ENCODE peak calls at places on chromosomes 2 and 18, in five cellular contexts. J is heart right ventricle; B is CD8-positive, alpha-beta T cell; R is AG10803; F is neural crest cell. I is an unnamed sample.
A peak's percentile ranks its signal among the peaks of the same experiment; 100 is the strongest.

GRCh38 chr18:23337599-23338444 is 115.3 kb upstream of the RIOK3 start:
- DNase-seq in B (no peak), J (no peak), F (peak; percentile 17), R (peak; percentile 44), I (no peak)

GRCh38 chr2:671787-672605 is 5.2 kb downstream of the TMEM18 start:
- DNase-seq in F (no peak), B (no peak), R (no peak), J (no peak), I (no peak)

GRCh38 chr2:241218131-241219029 is 29.9 kb downstream of the ANO7 start:
- DNase-seq in J (peak; percentile 58), F (peak; percentile 50), R (peak; percentile 33), B (no peak), I (peak; percentile 74)

GRCh38 chr2:62369549-62370164 is 136.3 kb downstream of the TMEM17 start:
- DNase-seq in R (no peak), B (no peak), J (no peak), F (no peak), I (no peak)

GRCh38 chr2:234949762-234950434 is 1.9 kb upstream of the SH3BP4 start:
- DNase-seq in R (peak; percentile 99), B (no peak), F (no peak), J (no peak), I (no peak)

GRCh38 chr18:58937204-58937603 is 72.5 kb downstream of the ZNF532 start:
- DNase-seq in J (no peak), F (no peak), R (peak; percentile 47), B (no peak), I (no peak)

GRCh38 chr2:30022444-30023071 is 101.2 kb upstream of the ALK start:
- DNase-seq in R (no peak), B (no peak), J (no peak), F (no peak), I (no peak)

GRCh38 chr2:120472891-120473309 is 127.0 kb downstream of the INHBB start:
- DNase-seq in F (no peak), J (no peak), R (peak; percentile 75), B (no peak), I (no peak)

GRCh38 chr2:11129598-11130449 is 25.4 kb upstream of the SLC66A3 start:
- DNase-seq in R (no peak), B (peak; percentile 53), J (peak; percentile 62), F (peak; percentile 79), I (peak; percentile 86)

GRCh38 chr2:148660999-148661398 is 16.4 kb downstream of the EPC2 start:
- DNase-seq in F (no peak), R (peak; percentile 50), B (no peak), J (no peak), I (no peak)

GRCh38 chr2:195612515-195613495 is 44.2 kb upstream of the SLC39A10 start:
- DNase-seq in J (no peak), B (no peak), R (peak; percentile 77), F (no peak), I (no peak)

GRCh38 chr2:7845332-7845731 is 836.5 kb upstream of the ID2 start:
- DNase-seq in J (no peak), B (no peak), R (peak; percentile 99), F (no peak), I (no peak)

GRCh38 chr2:79621252-79621651 is 108.4 kb downstream of the CTNNA2 start:
- DNase-seq in F (no peak), J (no peak), R (no peak), B (no peak), I (no peak)

GRCh38 chr2:182915369-182916326 is 49.2 kb upstream of the FRZB start:
- DNase-seq in F (no peak), R (peak; percentile 76), J (no peak), B (no peak), I (no peak)

GRCh38 chr2:68812256-68812655 is 58.9 kb downstream of the BMP10 start:
- DNase-seq in J (no peak), F (no peak), B (no peak), R (no peak), I (peak; percentile 32)

GRCh38 chr2:25419678-25420242 is 78.0 kb upstream of the DNMT3A start:
- DNase-seq in J (no peak), F (no peak), B (no peak), R (no peak), I (no peak)

GRCh38 chr2:30422437-30422805 is 24.6 kb upstream of the LCLAT1 start:
- DNase-seq in B (peak; percentile 54), F (no peak), R (peak; percentile 86), J (no peak), I (no peak)

GRCh38 chr2:47195149-47195548 is 40.0 kb upstream of the STPG4 start:
- DNase-seq in F (no peak), R (peak; percentile 65), J (no peak), B (no peak), I (no peak)

GRCh38 chr2:31429759-31430438 is 15.4 kb upstream of the XDH start:
- DNase-seq in B (no peak), R (no peak), J (no peak), F (no peak), I (no peak)

GRCh38 chr2:186575302-186575701 is 14.6 kb upstream of the ITGAV start:
- DNase-seq in R (peak; percentile 98), J (no peak), B (no peak), F (no peak), I (no peak)

GRCh38 chr18:55907352-55908045 is 319.5 kb upstream of the TCF4 start:
- DNase-seq in B (no peak), F (no peak), R (peak; percentile 26), J (peak; percentile 11), I (no peak)

GRCh38 chr2:38057651-38058410 is 18.1 kb downstream of the CYP1B1 start:
- DNase-seq in J (no peak), R (no peak), F (no peak), B (no peak), I (no peak)

GRCh38 chr2:102094917-102095316 is 47.6 kb upstream of the IL1R1 start:
- DNase-seq in J (no peak), F (no peak), R (peak; percentile 93), B (no peak), I (no peak)

GRCh38 chr2:16168506-16169264 is 228.3 kb downstream of the MYCN start:
- DNase-seq in B (no peak), R (no peak), F (peak; percentile 43), J (no peak), I (no peak)

GRCh38 chr18:35182151-35182550 is 58.7 kb upstream of the ZNF397 start:
- DNase-seq in R (peak; percentile 79), F (no peak), J (no peak), B (no peak), I (no peak)

GRCh38 chr2:100924122-100924519 is 78.0 kb upstream of the RPL31 start:
- DNase-seq in R (no peak), B (no peak), J (no peak), F (no peak), I (no peak)

GRCh38 chr2:15780912-15781574 is 159.3 kb upstream of the MYCN start:
- DNase-seq in F (no peak), R (no peak), J (no peak), B (no peak), I (no peak)

GRCh38 chr18:22628795-22629194 is 211.1 kb upstream of the CTAGE1 start:
- DNase-seq in B (no peak), F (no peak), R (no peak), J (no peak), I (no peak)

GRCh38 chr2:165818920-165819319 is 24.9 kb upstream of the GALNT3 start:
- DNase-seq in J (no peak), R (no peak), B (no peak), F (no peak), I (no peak)

GRCh38 chr18:35861367-35862114 is 110.9 kb upstream of the RMP24 start:
- DNase-seq in J (peak; percentile 12), F (no peak), B (no peak), R (no peak), I (no peak)

GRCh38 chr2:127097471-127097765 is 9.5 kb downstream of the BIN1 start:
- DNase-seq in J (no peak), F (no peak), R (no peak), B (no peak), I (no peak)

GRCh38 chr2:189350515-189351209 is 90.6 kb upstream of the WDR75 start:
- DNase-seq in J (no peak), R (peak; percentile 99), B (no peak), F (no peak), I (no peak)

GRCh38 chr18:31825772-31826171 is 65.1 kb upstream of the SLC25A52 start:
- DNase-seq in F (no peak), B (no peak), R (no peak), J (no peak), I (no peak)

GRCh38 chr2:231701456-231702373 is 6.6 kb upstream of the PTMA start:
- DNase-seq in B (no peak), J (no peak), R (peak; percentile 73), F (no peak), I (no peak)

DNA sequence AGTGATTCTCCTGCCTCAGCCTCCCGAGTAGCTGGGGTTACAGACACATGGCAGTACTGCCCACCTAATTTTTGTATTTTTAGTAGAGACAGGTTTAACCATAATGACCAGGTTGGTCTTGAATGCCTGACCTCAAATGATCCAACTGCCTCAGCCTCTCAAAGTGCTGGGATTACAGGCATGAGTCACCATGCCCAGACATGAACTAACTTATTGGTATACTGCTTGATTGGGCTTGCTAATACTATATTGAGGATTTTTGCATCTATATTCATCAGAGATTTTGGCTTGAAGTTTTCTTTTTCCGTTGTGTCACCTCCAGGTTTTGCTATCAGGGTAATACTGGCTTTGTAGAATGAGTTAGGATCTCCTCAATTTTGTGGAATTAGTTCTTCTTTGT is 706.1 kb upstream of the HS6ST1 start:
- DNase-seq in J (no peak), B (no peak), F (no peak), R (no peak), I (no peak)
- TF ChIP-seq CTCF in J (no peak), B (no peak), F (no peak), R (no peak), I (no peak)

DNA sequence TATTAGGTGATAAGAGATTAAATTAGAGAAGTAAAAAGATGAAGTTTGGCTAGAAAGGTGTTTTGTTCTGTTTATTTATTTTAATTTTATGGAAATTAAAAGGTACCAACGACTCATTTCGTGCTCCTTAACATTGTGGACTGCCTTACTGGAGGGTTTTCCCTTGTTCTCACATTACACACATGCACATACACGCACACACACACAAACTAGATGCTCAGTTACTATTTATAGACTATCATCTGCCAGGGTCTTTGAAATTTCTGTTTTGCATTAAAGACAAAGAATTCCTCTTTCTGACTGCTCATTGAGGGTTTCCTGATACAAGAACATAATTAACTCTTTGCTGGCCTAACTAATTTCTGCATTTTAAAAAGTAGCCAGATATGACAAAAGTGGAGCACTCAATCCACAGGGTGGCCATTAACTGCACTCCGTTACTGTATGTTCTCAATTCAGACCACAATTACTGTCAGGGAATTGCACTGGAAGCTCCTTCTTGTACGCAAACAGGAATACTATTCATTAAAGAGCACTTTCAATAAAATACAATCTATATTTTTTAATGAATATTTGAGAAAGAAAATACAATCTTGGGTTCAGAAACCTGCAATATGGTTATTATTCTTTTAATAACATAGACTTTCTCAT is 366.9 kb upstream of the GALNT5 start:
- DNase-seq in F (no peak), J (no peak), R (peak; percentile 1), B (no peak), I (no peak)
- TF ChIP-seq CTCF in F (no peak), J (no peak), R (no peak), B (no peak), I (no peak)

DNA sequence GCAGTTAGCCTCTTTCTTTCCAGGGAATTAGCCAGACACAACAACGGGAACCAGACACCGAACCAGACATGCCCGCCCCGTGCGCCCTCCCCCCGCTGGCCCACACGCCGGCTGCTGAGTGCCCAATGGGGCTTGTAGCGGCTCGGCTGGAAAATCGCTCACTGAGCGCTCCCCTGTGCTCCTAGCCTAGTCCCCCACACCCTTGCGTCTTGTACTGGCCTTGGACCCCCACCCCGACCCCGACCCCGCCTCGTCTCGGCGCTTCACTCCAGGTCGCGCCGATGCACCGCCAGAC is 1.3 kb downstream of the GAD1 start:
- DNase-seq in B (no peak), F (no peak), J (no peak), R (peak; percentile 32), I (peak; percentile 44)
- TF ChIP-seq CTCF in B (no peak), F (no peak), J (no peak), R (no peak), I (no peak)

GRCh38 chr18:3211236-3211992 is 8.4 kb downstream of the MYOM1 start:
- DNase-seq in R (no peak), F (no peak), B (no peak), J (no peak), I (no peak)
- TF ChIP-seq CTCF in R (no peak), F (no peak), B (no peak), J (no peak), I (no peak)

I was measured in glutamatergic neuron.